ENCODE peak calls at places on chromosome 1, in seven cellular contexts. Q is HCT116, E is neural progenitor cell, K is PC-3, W is hepatocyte, O is GM23338, U is MM.1S. I is an unnamed sample.

GRCh38 chr1:58515794-58516401 is 30.6 kb downstream of the OMA1 start:
- DNase-seq in Q (peak; percentile 69), E (peak; percentile 90), K (peak; percentile 81), W (peak; percentile 79), O (peak; percentile 90), U (peak; percentile 66), I (peak; percentile 90)

GRCh38 chr1:230280054-230280795 is 145.9 kb downstream of the PGBD5 start:
- DNase-seq in Q (no peak), E (no peak), K (no peak), W (no peak), O (no peak), U (no peak), I (no peak)

GRCh38 chr1:222464841-222465210 is 83.1 kb downstream of the HHIPL2 start:
- DNase-seq in Q (peak; percentile 68), E (peak; percentile 64), K (peak; percentile 97), W (peak; percentile 71), O (peak; percentile 77), U (peak; percentile 60), I (peak; percentile 72)

GRCh38 chr1:225362805-225363204 is 65.0 kb downstream of the LBR start:
- DNase-seq in Q (no peak), E (no peak), K (no peak), W (no peak), O (no peak), U (peak; percentile 28), I (no peak)

GRCh38 chr1:154590756-154591155 is 17.2 kb downstream of the ADAR start:
- DNase-seq in Q (no peak), E (no peak), K (no peak), W (no peak), O (no peak), U (no peak), I (no peak)

GRCh38 chr1:77906624-77907023 is 18.2 kb downstream of the NEXN start:
- DNase-seq in Q (no peak), E (no peak), K (no peak), W (no peak), O (no peak), U (no peak), I (no peak)

GRCh38 chr1:63794927-63795326 is 21.1 kb downstream of the ROR1 start:
- DNase-seq in Q (no peak), E (peak; percentile 56), K (no peak), W (no peak), O (peak; percentile 88), U (no peak), I (peak; percentile 49)

GRCh38 chr1:39205102-39205780 is 746 bp downstream of the MACF1 start:
- DNase-seq in Q (no peak), E (no peak), K (peak; percentile 35), W (peak; percentile 37), O (no peak), U (peak; percentile 83), I (peak; percentile 88)

GRCh38 chr1:57922130-57922529 is 498.3 kb upstream of the DAB1 start:
- DNase-seq in Q (no peak), E (no peak), K (no peak), W (no peak), O (no peak), U (no peak), I (no peak)

GRCh38 chr1:247448107-247448778 is 9.7 kb downstream of the OR2B11 start:
- DNase-seq in Q (no peak), E (peak; percentile 56), K (peak; percentile 71), W (peak; percentile 63), O (peak; percentile 90), U (no peak), I (peak; percentile 80)

GRCh38 chr1:119582801-119583200 is 65.3 kb downstream of the ZNF697 start:
- DNase-seq in Q (peak; percentile 48), E (peak; percentile 69), K (peak; percentile 82), W (peak; percentile 78), O (peak; percentile 92), U (peak; percentile 16), I (peak; percentile 79)

GRCh38 chr1:145981299-145981600 is 15.1 kb downstream of the TXNIP start:
- DNase-seq in Q (no peak), E (no peak), K (no peak), W (no peak), O (no peak), U (no peak), I (no peak)

GRCh38 chr1:31295874-31296485 is 608 bp downstream of the SNRNP40 start:
- DNase-seq in Q (no peak), E (no peak), K (no peak), W (no peak), O (no peak), U (no peak), I (no peak)

GRCh38 chr1:31300193-31300592 is 3.4 kb downstream of the ZCCHC17 start:
- DNase-seq in Q (no peak), E (no peak), K (no peak), W (no peak), O (no peak), U (no peak), I (no peak)

GRCh38 chr1:31296486-31297272 is at the start of the genes SNRNP40 and ZCCHC17:
- DNase-seq in Q (peak; percentile 99), E (peak; percentile 99), K (peak; percentile 99), W (peak; percentile 99), O (peak; percentile 100), U (peak; percentile 99), I (peak; percentile 100)

GRCh38 chr1:31299365-31299764 is 2.5 kb downstream of the ZCCHC17 start:
- DNase-seq in Q (no peak), E (no peak), K (peak; percentile 66), W (no peak), O (no peak), U (no peak), I (peak; percentile 55)

DNA sequence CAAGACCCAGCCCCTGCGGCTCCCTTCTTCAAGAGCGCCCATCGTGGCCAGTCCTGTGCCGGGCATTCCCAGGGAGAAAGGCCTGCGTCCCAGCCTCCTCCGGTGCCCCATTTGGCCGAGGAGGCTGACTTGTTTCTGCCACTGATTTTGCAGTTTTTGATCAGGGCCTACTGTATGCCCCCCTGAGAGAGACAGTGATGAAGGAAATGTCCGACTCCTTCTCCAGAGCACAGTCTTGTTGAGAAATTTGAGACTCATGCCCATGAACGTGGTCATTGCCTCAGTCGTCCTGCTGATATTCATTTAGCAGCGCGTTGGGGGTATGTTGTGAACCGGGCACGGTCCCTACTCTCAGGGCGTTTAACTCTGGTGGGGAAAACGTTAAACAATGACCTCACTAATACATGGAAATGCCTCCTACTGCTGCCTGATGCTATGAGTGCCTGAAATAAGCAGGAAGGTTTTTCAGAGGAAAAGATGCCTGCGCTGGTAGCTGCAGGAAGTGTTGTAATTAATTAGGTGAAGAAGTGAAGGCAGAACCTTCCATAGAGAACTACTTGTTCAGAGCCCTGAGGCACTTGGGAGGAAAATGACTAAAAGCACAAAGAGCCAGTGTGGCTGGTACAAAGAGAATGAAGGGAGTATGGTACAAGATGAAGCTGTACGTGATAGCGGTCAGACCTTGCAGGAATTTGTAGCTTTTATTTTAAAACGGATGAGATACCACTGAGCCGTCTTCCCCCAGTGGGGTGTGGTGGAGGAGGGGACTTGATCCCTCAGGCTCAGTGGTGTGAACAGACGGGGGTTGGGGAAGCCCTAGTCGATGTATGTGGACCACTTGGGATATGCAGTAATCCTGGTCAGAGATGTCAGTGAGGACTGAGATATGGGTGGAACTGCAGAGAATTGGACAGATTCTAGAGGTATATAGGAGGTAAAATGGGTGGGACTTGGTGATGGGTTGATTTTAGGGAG is 728 bp downstream of the ZCCHC17 start:
- DNase-seq in Q (no peak), E (peak; percentile 29), K (peak; percentile 16), W (peak; percentile 28), O (peak; percentile 29), U (no peak), I (peak; percentile 73)
- TF ChIP-seq EZH2phosphoT487 in Q (no peak), E (no peak), K (no peak), W (no peak), O (no peak), U (no peak), I (no peak)

GRCh38 chr1:48676376-48676775 is 100.3 kb downstream of the BEND5 start:
- DNase-seq in Q (no peak), E (no peak), K (peak; percentile 12), W (no peak), O (no peak), U (no peak), I (no peak)

GRCh38 chr1:48676822-48677221 is 99.9 kb downstream of the BEND5 start:
- DNase-seq in Q (no peak), E (no peak), K (no peak), W (no peak), O (no peak), U (no peak), I (no peak)

GRCh38 chr1:48674641-48675040 is 102.0 kb downstream of the BEND5 start:
- DNase-seq in Q (no peak), E (no peak), K (peak; percentile 47), W (no peak), O (no peak), U (no peak), I (peak; percentile 61)

GRCh38 chr1:48673725-48674124 is 103.0 kb downstream of the BEND5 start:
- DNase-seq in Q (peak; percentile 16), E (peak; percentile 63), K (peak; percentile 16), W (peak; percentile 30), O (peak; percentile 85), U (no peak), I (no peak)

DNA sequence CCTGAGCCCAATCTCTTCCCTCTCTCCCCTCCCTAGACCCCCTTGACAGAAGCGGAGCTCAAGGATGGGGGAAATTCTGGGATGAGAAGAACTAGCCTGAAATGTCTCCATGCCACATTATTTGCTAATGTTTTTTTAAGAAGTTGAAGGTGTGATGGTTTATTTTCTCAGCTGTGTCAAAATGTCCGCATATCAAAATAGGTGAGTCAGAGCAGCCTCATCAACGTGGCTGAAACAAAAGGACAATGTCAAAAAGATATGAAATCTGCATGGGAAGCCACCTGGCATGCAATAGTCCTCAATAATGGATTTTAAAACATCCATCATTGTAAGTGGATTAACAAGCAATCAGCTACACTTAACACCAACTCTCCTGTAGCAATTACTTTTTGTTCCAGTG is 101.4 kb downstream of the BEND5 start:
- DNase-seq in Q (no peak), E (no peak), K (no peak), W (no peak), O (no peak), U (no peak), I (no peak)
- TF ChIP-seq EZH2 in Q (no peak), E (no peak), K (no peak), W (no peak), O (no peak), U (no peak), I (no peak)

GRCh38 chr1:163071381-163072255 is 2.5 kb downstream of the RGS4 start:
- DNase-seq in Q (peak; percentile 60), E (peak; percentile 80), K (peak; percentile 97), W (peak; percentile 77), O (peak; percentile 82), U (peak; percentile 73), I (peak; percentile 93)
- H3K4me2 ChIP-seq in Q (peak overlapping the region; percentile 44), E (peak overlapping the region; percentile 37), K (peak overlapping the region; percentile 52), W (peak overlapping the region; percentile 23), O (no peak overlapping the region), U (peak overlapping the region; percentile 3), I (peak overlapping the region; percentile 92)

GRCh38 chr1:116933586-116934515 is 24.1 kb downstream of the PTGFRN start:
- DNase-seq in Q (no peak), E (no peak), K (no peak), W (no peak), O (no peak), U (no peak), I (peak; percentile 9)

GRCh38 chr1:116931016-116931918 is 21.6 kb downstream of the PTGFRN start:
- DNase-seq in Q (no peak), E (no peak), K (no peak), W (no peak), O (no peak), U (no peak), I (no peak)

GRCh38 chr1:116934586-116935207 is 25.0 kb downstream of the PTGFRN start:
- DNase-seq in Q (no peak), E (no peak), K (peak; percentile 31), W (no peak), O (peak; percentile 62), U (no peak), I (no peak)

GRCh38 chr1:116927049-116927798 is 17.5 kb downstream of the PTGFRN start:
- DNase-seq in Q (no peak), E (no peak), K (no peak), W (no peak), O (no peak), U (no peak), I (no peak)

GRCh38 chr1:116929961-116930592 is 20.4 kb downstream of the PTGFRN start:
- DNase-seq in Q (no peak), E (no peak), K (no peak), W (no peak), O (no peak), U (no peak), I (peak; percentile 36)
- TF ChIP-seq EZH2phosphoT487 in Q (no peak), E (no peak), K (no peak), W (no peak), O (no peak), U (no peak), I (no peak)